ENCODE peak calls at places on chromosome 21, in eight cellular contexts. One of them, this sample, is unnamed.

GRCh38 chr21:14487490-14488432 is 58.4 kb downstream of the SAMSN1 start:
- DNase-seq in brain microvascular endothelial cell: no peak
- DNase-seq in fibroblast of mammary gland: no peak
- DNase-seq in pancreas: no peak
- DNase-seq in heart left ventricle: no peak
- DNase-seq in adrenal gland: no peak
- DNase-seq in mesendoderm: no peak
- DNase-seq in effector memory CD4-positive, alpha-beta T cell: no peak
- DNase-seq in this sample: no peak

GRCh38 chr21:37072239-37072987 is 458 bp downstream of the PIGP start:
- DNase-seq in pancreas: peak
- DNase-seq in adrenal gland: peak
- DNase-seq in brain microvascular endothelial cell: peak
- DNase-seq in fibroblast of mammary gland: peak
- DNase-seq in mesendoderm: no peak
- DNase-seq in heart left ventricle: peak
- DNase-seq in effector memory CD4-positive, alpha-beta T cell: no peak
- DNase-seq in this sample: peak

GRCh38 chr21:14740692-14741091 is 194.6 kb upstream of the SAMSN1 start:
- DNase-seq in heart left ventricle: no peak
- DNase-seq in effector memory CD4-positive, alpha-beta T cell: no peak
- DNase-seq in brain microvascular endothelial cell: peak
- DNase-seq in mesendoderm: no peak
- DNase-seq in fibroblast of mammary gland: peak
- DNase-seq in pancreas: no peak
- DNase-seq in adrenal gland: no peak
- DNase-seq in this sample: no peak

GRCh38 chr21:27047331-27048314 is 80.7 kb upstream of the ADAMTS5 start:
- DNase-seq in heart left ventricle: no peak
- DNase-seq in effector memory CD4-positive, alpha-beta T cell: no peak
- DNase-seq in pancreas: no peak
- DNase-seq in adrenal gland: no peak
- DNase-seq in mesendoderm: no peak
- DNase-seq in brain microvascular endothelial cell: no peak
- DNase-seq in fibroblast of mammary gland: peak
- DNase-seq in this sample: peak

GRCh38 chr21:33110340-33110715 is 40.4 kb downstream of the OLIG1 start:
- DNase-seq in mesendoderm: no peak
- DNase-seq in fibroblast of mammary gland: no peak
- DNase-seq in heart left ventricle: no peak
- DNase-seq in pancreas: no peak
- DNase-seq in adrenal gland: no peak
- DNase-seq in brain microvascular endothelial cell: no peak
- DNase-seq in effector memory CD4-positive, alpha-beta T cell: no peak
- DNase-seq in this sample: no peak

GRCh38 chr21:26115346-26115745 is 55.2 kb downstream of the APP start:
- DNase-seq in fibroblast of mammary gland: no peak
- DNase-seq in mesendoderm: no peak
- DNase-seq in effector memory CD4-positive, alpha-beta T cell: no peak
- DNase-seq in pancreas: no peak
- DNase-seq in brain microvascular endothelial cell: no peak
- DNase-seq in adrenal gland: no peak
- DNase-seq in heart left ventricle: no peak
- DNase-seq in this sample: no peak

GRCh38 chr21:29825936-29826335 is 113.9 kb downstream of the GRIK1 start:
- DNase-seq in adrenal gland: no peak
- DNase-seq in effector memory CD4-positive, alpha-beta T cell: no peak
- DNase-seq in brain microvascular endothelial cell: no peak
- DNase-seq in heart left ventricle: no peak
- DNase-seq in mesendoderm: no peak
- DNase-seq in pancreas: no peak
- DNase-seq in fibroblast of mammary gland: peak
- DNase-seq in this sample: no peak

GRCh38 chr21:42536601-42537000 is 22.9 kb downstream of the SLC37A1 start:
- DNase-seq in pancreas: no peak
- DNase-seq in heart left ventricle: no peak
- DNase-seq in fibroblast of mammary gland: no peak
- DNase-seq in effector memory CD4-positive, alpha-beta T cell: no peak
- DNase-seq in mesendoderm: no peak
- DNase-seq in brain microvascular endothelial cell: no peak
- DNase-seq in adrenal gland: no peak
- DNase-seq in this sample: no peak

GRCh38 chr21:31221051-31221450 is 123.0 kb downstream of the TIAM1 start:
- DNase-seq in mesendoderm: no peak
- DNase-seq in heart left ventricle: no peak
- DNase-seq in pancreas: no peak
- DNase-seq in brain microvascular endothelial cell: no peak
- DNase-seq in effector memory CD4-positive, alpha-beta T cell: no peak
- DNase-seq in fibroblast of mammary gland: no peak
- DNase-seq in adrenal gland: no peak
- DNase-seq in this sample: no peak

GRCh38 chr21:41164981-41165650 is 2.8 kb upstream of the BACE2 start:
- DNase-seq in mesendoderm: no peak
- DNase-seq in pancreas: peak
- DNase-seq in heart left ventricle: no peak
- DNase-seq in brain microvascular endothelial cell: no peak
- DNase-seq in adrenal gland: peak
- DNase-seq in effector memory CD4-positive, alpha-beta T cell: no peak
- DNase-seq in fibroblast of mammary gland: peak
- DNase-seq in this sample: no peak

GRCh38 chr21:14757533-14758327 is 211.6 kb upstream of the SAMSN1 start:
- DNase-seq in fibroblast of mammary gland: peak
- DNase-seq in mesendoderm: no peak
- DNase-seq in brain microvascular endothelial cell: no peak
- DNase-seq in heart left ventricle: no peak
- DNase-seq in effector memory CD4-positive, alpha-beta T cell: no peak
- DNase-seq in pancreas: no peak
- DNase-seq in adrenal gland: no peak
- DNase-seq in this sample: no peak

GRCh38 chr21:22993822-22994574 is 1995.8 kb downstream of the NCAM2 start:
- DNase-seq in brain microvascular endothelial cell: no peak
- DNase-seq in mesendoderm: no peak
- DNase-seq in pancreas: no peak
- DNase-seq in heart left ventricle: no peak
- DNase-seq in effector memory CD4-positive, alpha-beta T cell: no peak
- DNase-seq in fibroblast of mammary gland: no peak
- DNase-seq in adrenal gland: no peak
- DNase-seq in this sample: no peak

GRCh38 chr21:29233611-29234540 is 64.8 kb upstream of the BACH1 start:
- DNase-seq in adrenal gland: no peak
- DNase-seq in effector memory CD4-positive, alpha-beta T cell: no peak
- DNase-seq in pancreas: no peak
- DNase-seq in heart left ventricle: no peak
- DNase-seq in fibroblast of mammary gland: no peak
- DNase-seq in mesendoderm: peak
- DNase-seq in brain microvascular endothelial cell: no peak
- DNase-seq in this sample: no peak

GRCh38 chr21:30104246-30104645 is 62.4 kb downstream of the CLDN17 start:
- DNase-seq in effector memory CD4-positive, alpha-beta T cell: no peak
- DNase-seq in pancreas: no peak
- DNase-seq in fibroblast of mammary gland: no peak
- DNase-seq in heart left ventricle: no peak
- DNase-seq in adrenal gland: no peak
- DNase-seq in brain microvascular endothelial cell: no peak
- DNase-seq in mesendoderm: no peak
- DNase-seq in this sample: no peak

GRCh38 chr21:44331650-44332306 is 7.4 kb downstream of the CFAP410 start:
- DNase-seq in effector memory CD4-positive, alpha-beta T cell: no peak
- DNase-seq in mesendoderm: no peak
- DNase-seq in fibroblast of mammary gland: peak
- DNase-seq in heart left ventricle: no peak
- DNase-seq in brain microvascular endothelial cell: peak
- DNase-seq in adrenal gland: no peak
- DNase-seq in pancreas: no peak
- DNase-seq in this sample: peak

GRCh38 chr21:40835179-40835694 is 11.7 kb downstream of the DSCAM start:
- DNase-seq in heart left ventricle: no peak
- DNase-seq in brain microvascular endothelial cell: no peak
- DNase-seq in adrenal gland: no peak
- DNase-seq in pancreas: no peak
- DNase-seq in effector memory CD4-positive, alpha-beta T cell: no peak
- DNase-seq in mesendoderm: no peak
- DNase-seq in fibroblast of mammary gland: no peak
- DNase-seq in this sample: no peak

GRCh38 chr21:44428281-44428942 is 26.9 kb upstream of the LRRC3 start:
- DNase-seq in mesendoderm: peak
- DNase-seq in effector memory CD4-positive, alpha-beta T cell: peak
- DNase-seq in heart left ventricle: no peak
- DNase-seq in brain microvascular endothelial cell: no peak
- DNase-seq in pancreas: no peak
- DNase-seq in fibroblast of mammary gland: no peak
- DNase-seq in adrenal gland: peak
- DNase-seq in this sample: peak

DNA sequence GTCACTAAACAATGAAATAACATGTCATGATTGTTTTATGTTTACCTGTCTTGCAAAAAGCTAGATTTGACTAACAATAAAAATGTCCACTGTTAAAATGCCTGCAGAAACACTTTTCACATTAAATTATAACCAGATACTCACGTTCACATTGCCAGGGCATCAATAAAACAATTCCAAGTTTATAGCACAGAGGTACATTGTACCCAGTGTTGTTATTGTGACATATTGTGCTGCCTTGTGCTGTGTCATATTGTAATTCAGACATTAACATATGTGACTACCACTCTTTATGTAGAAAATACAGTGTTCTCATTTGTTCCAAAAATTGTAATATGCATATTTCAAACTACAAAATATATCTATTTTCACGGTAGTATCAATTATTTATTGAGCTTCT is 766.1 kb downstream of the NCAM2 start:
- DNase-seq in pancreas: no peak
- DNase-seq in fibroblast of mammary gland: no peak
- DNase-seq in adrenal gland: no peak
- DNase-seq in effector memory CD4-positive, alpha-beta T cell: no peak
- DNase-seq in heart left ventricle: no peak
- DNase-seq in brain microvascular endothelial cell: no peak
- DNase-seq in mesendoderm: no peak
- DNase-seq in this sample: no peak
- H3K4me3 ChIP-seq in pancreas: no peak
- H3K4me3 ChIP-seq in fibroblast of mammary gland: no peak
- H3K4me3 ChIP-seq in adrenal gland: no peak
- H3K4me3 ChIP-seq in effector memory CD4-positive, alpha-beta T cell: no peak
- H3K4me3 ChIP-seq in heart left ventricle: no peak
- H3K4me3 ChIP-seq in brain microvascular endothelial cell: no peak
- H3K4me3 ChIP-seq in mesendoderm: no peak
- H3K4me3 ChIP-seq in this sample: no peak

GRCh38 chr21:46097826-46098286 is at the start of gene COL6A2:
- DNase-seq in adrenal gland: peak
- DNase-seq in pancreas: no peak
- DNase-seq in brain microvascular endothelial cell: peak
- DNase-seq in fibroblast of mammary gland: peak
- DNase-seq in effector memory CD4-positive, alpha-beta T cell: no peak
- DNase-seq in heart left ventricle: peak
- DNase-seq in mesendoderm: peak
- DNase-seq in this sample: peak

GRCh38 chr21:46099476-46099875 is 1.6 kb downstream of the COL6A2 start:
- DNase-seq in pancreas: peak
- DNase-seq in effector memory CD4-positive, alpha-beta T cell: no peak
- DNase-seq in brain microvascular endothelial cell: no peak
- DNase-seq in adrenal gland: peak
- DNase-seq in heart left ventricle: peak
- DNase-seq in mesendoderm: peak
- DNase-seq in fibroblast of mammary gland: peak
- DNase-seq in this sample: peak

GRCh38 chr21:46100020-46100419 is 2.1 kb downstream of the COL6A2 start:
- DNase-seq in adrenal gland: no peak
- DNase-seq in brain microvascular endothelial cell: no peak
- DNase-seq in fibroblast of mammary gland: peak
- DNase-seq in heart left ventricle: no peak
- DNase-seq in effector memory CD4-positive, alpha-beta T cell: no peak
- DNase-seq in mesendoderm: no peak
- DNase-seq in pancreas: peak
- DNase-seq in this sample: no peak

GRCh38 chr21:46098303-46099141 is 610 bp downstream of the COL6A2 start:
- DNase-seq in pancreas: no peak
- DNase-seq in effector memory CD4-positive, alpha-beta T cell: no peak
- DNase-seq in adrenal gland: peak
- DNase-seq in heart left ventricle: peak
- DNase-seq in mesendoderm: peak
- DNase-seq in fibroblast of mammary gland: peak
- DNase-seq in brain microvascular endothelial cell: no peak
- DNase-seq in this sample: no peak

DNA sequence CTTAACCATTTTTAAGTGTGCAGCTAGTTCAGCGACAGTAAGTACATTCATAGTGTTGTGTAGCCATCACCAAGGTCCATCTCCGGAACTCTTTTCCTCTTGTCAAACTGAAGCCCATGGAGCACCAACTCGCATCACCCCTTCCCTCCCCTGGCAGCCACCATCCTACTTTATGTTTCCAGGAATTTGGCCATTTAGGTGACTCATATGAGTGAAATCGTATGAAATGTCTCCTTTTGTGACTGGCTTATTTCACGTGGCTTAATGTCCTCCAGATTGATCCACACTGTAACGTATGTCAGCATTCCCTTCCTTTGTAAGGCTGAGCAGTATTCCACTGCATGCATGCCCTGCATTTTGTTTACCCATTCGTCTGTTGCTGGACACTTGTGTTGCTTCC is 2.5 kb downstream of the COL6A2 start:
- DNase-seq in effector memory CD4-positive, alpha-beta T cell: no peak
- DNase-seq in fibroblast of mammary gland: peak
- DNase-seq in heart left ventricle: peak
- DNase-seq in mesendoderm: no peak
- DNase-seq in pancreas: peak
- DNase-seq in brain microvascular endothelial cell: no peak
- DNase-seq in adrenal gland: no peak
- DNase-seq in this sample: peak
- H3K4me3 ChIP-seq in effector memory CD4-positive, alpha-beta T cell: no peak
- H3K4me3 ChIP-seq in fibroblast of mammary gland: peak
- H3K4me3 ChIP-seq in heart left ventricle: peak
- H3K4me3 ChIP-seq in mesendoderm: no peak
- H3K4me3 ChIP-seq in pancreas: no peak
- H3K4me3 ChIP-seq in brain microvascular endothelial cell: peak
- H3K4me3 ChIP-seq in adrenal gland: no peak
- H3K4me3 ChIP-seq in this sample: no peak

DNA sequence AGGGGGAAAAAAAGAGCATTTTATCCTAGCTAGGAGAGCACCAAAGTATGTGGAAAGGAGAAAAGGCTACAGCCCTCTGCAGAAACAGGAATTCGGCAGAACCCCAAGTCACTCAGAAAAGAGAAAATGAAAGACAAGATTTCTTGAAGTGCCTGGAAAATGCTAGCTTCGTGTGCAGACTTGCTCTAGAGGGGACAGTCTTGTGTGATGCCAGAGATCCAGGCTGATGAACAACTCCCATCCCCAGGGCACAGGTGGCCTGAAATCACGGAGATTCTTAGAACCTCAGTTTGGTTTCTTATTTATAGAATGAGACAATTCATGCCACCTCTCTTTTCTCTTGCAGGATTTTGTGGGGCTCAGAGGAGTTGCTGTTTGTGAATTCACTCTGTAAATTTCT is 61.4 kb downstream of the RUNX1 start:
- DNase-seq in adrenal gland: no peak
- DNase-seq in heart left ventricle: no peak
- DNase-seq in mesendoderm: no peak
- DNase-seq in brain microvascular endothelial cell: no peak
- DNase-seq in fibroblast of mammary gland: no peak
- DNase-seq in effector memory CD4-positive, alpha-beta T cell: no peak
- DNase-seq in pancreas: no peak
- DNase-seq in this sample: no peak
- H3K4me3 ChIP-seq in adrenal gland: no peak
- H3K4me3 ChIP-seq in heart left ventricle: no peak
- H3K4me3 ChIP-seq in mesendoderm: no peak
- H3K4me3 ChIP-seq in brain microvascular endothelial cell: no peak
- H3K4me3 ChIP-seq in fibroblast of mammary gland: no peak
- H3K4me3 ChIP-seq in effector memory CD4-positive, alpha-beta T cell: peak
- H3K4me3 ChIP-seq in pancreas: no peak
- H3K4me3 ChIP-seq in this sample: no peak

GRCh38 chr21:38273745-38274544 is 17.2 kb downstream of the KCNJ15 start:
- DNase-seq in effector memory CD4-positive, alpha-beta T cell: no peak
- DNase-seq in fibroblast of mammary gland: no peak
- DNase-seq in heart left ventricle: no peak
- DNase-seq in adrenal gland: no peak
- DNase-seq in pancreas: no peak
- DNase-seq in brain microvascular endothelial cell: no peak
- DNase-seq in mesendoderm: no peak
- DNase-seq in this sample: peak
- H3K4me3 ChIP-seq in effector memory CD4-positive, alpha-beta T cell: no peak
- H3K4me3 ChIP-seq in fibroblast of mammary gland: no peak
- H3K4me3 ChIP-seq in heart left ventricle: no peak
- H3K4me3 ChIP-seq in adrenal gland: no peak
- H3K4me3 ChIP-seq in pancreas: no peak
- H3K4me3 ChIP-seq in brain microvascular endothelial cell: no peak
- H3K4me3 ChIP-seq in mesendoderm: no peak
- H3K4me3 ChIP-seq in this sample: peak

This sample was measured in mesenchymal stem cell.